ENCODE peak calls at places on chromosome 12, in five cellular contexts. H is astrocyte of the cerebellum; D is CD8-positive, alpha-beta T cell; R is fibroblast of the aortic adventitia; L is fibroblast of lung. Y is an unnamed sample.

GRCh38 chr12:68779280-68779679 is 28.7 kb upstream of the MDM2 start:
- DNase-seq in R (no peak), L (no peak), D (no peak), H (no peak), Y (no peak)

GRCh38 chr12:70609739-70610491 is 27.3 kb downstream of the PTPRB start:
- DNase-seq in H (no peak), R (peak; percentile 29), L (peak; percentile 42), D (no peak), Y (peak; percentile 38)

GRCh38 chr12:58030566-58031279 is 89.4 kb downstream of the ATP23 start:
- DNase-seq in H (no peak), D (no peak), R (peak; percentile 80), L (peak; percentile 82), Y (no peak)

GRCh38 chr12:52394836-52395405 is 9.5 kb upstream of the KRT84 start:
- DNase-seq in D (no peak), H (no peak), R (no peak), L (no peak), Y (no peak)

GRCh38 chr12:54195736-54196347 is 7.1 kb upstream of the SMUG1 start:
- DNase-seq in H (no peak), L (peak; percentile 76), R (peak; percentile 53), D (no peak), Y (peak; percentile 72)

GRCh38 chr12:68805592-68806120 is 2.3 kb upstream of the MDM2 start:
- DNase-seq in L (peak; percentile 61), H (no peak), R (no peak), D (no peak), Y (no peak)

GRCh38 chr12:124556896-124557501 is 10.4 kb downstream of the NCOR2 start:
- DNase-seq in D (no peak), H (no peak), R (no peak), L (no peak), Y (no peak)

GRCh38 chr12:78683031-78683430 is 181.5 kb upstream of the SYT1 start:
- DNase-seq in L (peak; percentile 64), D (no peak), R (peak; percentile 76), H (no peak), Y (peak; percentile 26)

GRCh38 chr12:101747695-101748094 is 8.4 kb upstream of the SYCP3 start:
- DNase-seq in R (no peak), H (no peak), L (no peak), D (no peak), Y (no peak)

GRCh38 chr12:27521066-27521465 is 2.9 kb upstream of the PPFIBP1 start:
- DNase-seq in L (peak; percentile 78), D (no peak), R (peak; percentile 95), H (no peak), Y (peak; percentile 94)

GRCh38 chr12:56256326-56256960 is 1.7 kb downstream of the ANKRD52 start:
- DNase-seq in L (peak; percentile 59), R (peak; percentile 78), D (no peak), H (no peak), Y (peak; percentile 33)

GRCh38 chr12:15842106-15842505 is 40.1 kb upstream of the STRAP start:
- DNase-seq in H (peak; percentile 34), R (peak; percentile 91), L (peak; percentile 92), D (no peak), Y (peak; percentile 85)

GRCh38 chr12:53044052-53044581 is 5.7 kb upstream of the TNS2 start:
- DNase-seq in D (no peak), L (no peak), R (no peak), H (no peak), Y (no peak)

GRCh38 chr12:122997343-122998250 is 17.1 kb downstream of the ARL6IP4 start:
- DNase-seq in H (no peak), R (no peak), D (no peak), L (no peak), Y (no peak)

GRCh38 chr12:65282840-65283239 is 4.4 kb downstream of the MSRB3 start:
- DNase-seq in H (no peak), R (no peak), L (no peak), D (no peak), Y (no peak)

GRCh38 chr12:24814379-24815086 is 134.4 kb downstream of the BCAT1 start:
- DNase-seq in L (no peak), H (no peak), D (no peak), R (no peak), Y (no peak)

GRCh38 chr12:51326762-51327439 is 2.9 kb upstream of the BIN2 start:
- DNase-seq in D (no peak), H (no peak), R (peak; percentile 93), L (peak; percentile 78), Y (peak; percentile 92)

GRCh38 chr12:124771462-124772361 is 92.0 kb downstream of the SCARB1 start:
- DNase-seq in H (no peak), R (peak; percentile 74), D (peak; percentile 76), L (peak; percentile 51), Y (peak; percentile 74)

GRCh38 chr12:67650127-67650495 is 1.6 kb downstream of the DYRK2 start:
- DNase-seq in D (no peak), L (no peak), R (no peak), H (no peak), Y (no peak)

GRCh38 chr12:49357099-49357678 is 10.1 kb upstream of the SPATS2 start:
- DNase-seq in D (no peak), L (peak; percentile 51), R (peak; percentile 87), H (no peak), Y (peak; percentile 85)

GRCh38 chr12:112813836-112814235 is 22.3 kb downstream of the RPH3A start:
- DNase-seq in R (no peak), H (no peak), D (no peak), L (no peak), Y (no peak)

DNA sequence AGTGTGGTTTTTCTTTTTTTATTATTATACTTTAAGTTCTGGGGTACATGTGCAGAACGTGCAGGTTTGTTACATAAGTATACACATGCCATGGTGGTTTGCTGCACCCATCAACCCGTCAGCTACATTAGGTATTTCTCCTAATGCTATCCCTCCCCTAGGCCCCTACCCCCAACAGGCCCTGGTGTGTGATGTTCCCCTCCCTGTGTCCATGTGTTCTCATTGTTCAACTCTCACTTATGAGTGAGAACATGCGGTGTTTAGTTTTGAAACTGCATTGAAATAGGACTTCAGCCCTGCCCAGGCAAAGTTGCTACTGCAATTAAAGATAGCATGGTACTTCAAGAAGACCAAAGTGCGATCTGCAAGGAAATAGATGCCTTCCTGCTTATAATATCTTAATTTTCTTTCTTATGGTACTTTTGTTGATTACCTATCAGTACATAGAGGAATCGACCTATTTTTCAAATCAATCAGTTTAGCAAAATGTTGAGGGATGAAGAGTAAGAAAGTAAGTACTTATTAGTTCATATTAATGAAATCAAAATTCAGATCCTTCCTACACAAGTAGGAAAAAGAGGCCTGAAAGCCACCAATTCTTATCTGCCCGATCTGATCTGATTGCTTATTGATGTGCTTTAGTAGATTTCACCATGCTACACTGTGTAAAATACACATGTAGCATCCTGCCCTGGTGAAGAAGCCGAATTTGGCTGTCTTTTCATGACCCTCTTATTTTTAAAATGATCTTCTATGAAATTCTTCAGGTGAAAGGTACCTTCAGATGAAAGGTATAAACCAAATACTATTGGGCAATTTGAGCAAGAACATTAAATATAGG is 1.6 kb downstream of the LTA4H start:
- DNase-seq in H (no peak), R (no peak), L (no peak), D (no peak), Y (no peak)
- H3K4me3 ChIP-seq in H (peak overlapping the region; percentile 89), R (peak overlapping the region; percentile 82), L (peak overlapping the region; percentile 92), D (peak overlapping the region; percentile 65), Y (peak overlapping the region; percentile 84)

GRCh38 chr12:106583578-106584103 is 837 bp downstream of the RFX4 start:
- DNase-seq in L (no peak), H (no peak), R (peak; percentile 11), D (no peak), Y (peak; percentile 22)

GRCh38 chr12:106581543-106582263 is 1.1 kb upstream of the RFX4 start:
- DNase-seq in R (no peak), L (no peak), D (no peak), H (no peak), Y (peak; percentile 25)

GRCh38 chr12:106582661-106583577 is at the start of gene RFX4:
- DNase-seq in H (no peak), R (no peak), D (no peak), L (no peak), Y (no peak)

GRCh38 chr12:106580671-106581508 is 1.9 kb upstream of the RFX4 start:
- DNase-seq in H (no peak), R (no peak), D (no peak), L (no peak), Y (no peak)

GRCh38 chr12:106582264-106582591 is 576 bp upstream of the RFX4 start:
- DNase-seq in R (no peak), D (no peak), L (no peak), H (no peak), Y (no peak)
- H3K4me3 ChIP-seq in R (no peak overlapping the region), D (no peak overlapping the region), L (no peak overlapping the region), H (no peak overlapping the region), Y (no peak overlapping the region)

DNA sequence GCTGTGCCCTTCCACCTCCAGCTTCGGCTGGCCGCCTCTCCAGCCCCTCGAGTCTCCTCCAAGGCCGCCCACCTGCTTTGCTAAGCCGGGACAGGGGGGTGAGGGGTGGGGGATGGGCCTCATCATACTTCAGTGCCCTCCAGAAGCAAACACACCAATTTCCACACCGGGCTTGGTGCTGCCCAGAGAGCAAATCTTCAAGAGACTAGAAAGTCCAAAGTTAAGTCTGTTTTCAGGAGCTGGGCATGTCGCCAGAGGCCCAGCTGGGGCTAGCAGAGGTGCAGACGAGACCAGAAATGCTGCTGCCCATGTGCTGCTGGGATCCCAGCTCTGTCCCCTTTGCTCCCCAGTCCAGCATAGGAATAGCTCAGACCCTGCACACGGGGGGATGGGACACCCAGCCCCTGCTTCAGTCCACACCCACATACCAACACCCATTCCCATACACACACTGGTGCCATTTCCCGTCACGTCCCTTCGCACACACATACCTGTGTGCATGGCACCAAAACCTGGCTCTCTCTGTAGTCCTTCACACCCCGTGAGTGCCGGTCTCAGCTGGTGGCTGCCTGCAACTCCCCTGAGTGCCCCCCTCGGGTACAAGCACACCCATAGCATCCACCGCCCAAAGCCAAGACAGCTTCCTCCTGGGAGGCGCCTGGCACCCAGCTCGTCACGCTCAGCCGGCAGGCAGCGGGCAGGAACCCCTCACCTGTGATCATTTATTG is 994 bp downstream of the SLC6A12 start:
- DNase-seq in D (no peak), R (peak; percentile 5), H (no peak), L (no peak), Y (no peak)
- H3K4me3 ChIP-seq in D (no peak overlapping the region), R (no peak overlapping the region), H (no peak overlapping the region), L (no peak overlapping the region), Y (no peak overlapping the region)

GRCh38 chr12:5051913-5052312 is 8.2 kb downstream of the KCNA5 start:
- DNase-seq in D (no peak), H (no peak), R (no peak), L (no peak), Y (no peak)
- H3K4me3 ChIP-seq in D (no peak overlapping the region), H (no peak overlapping the region), R (no peak overlapping the region), L (no peak overlapping the region), Y (no peak overlapping the region)

DNA sequence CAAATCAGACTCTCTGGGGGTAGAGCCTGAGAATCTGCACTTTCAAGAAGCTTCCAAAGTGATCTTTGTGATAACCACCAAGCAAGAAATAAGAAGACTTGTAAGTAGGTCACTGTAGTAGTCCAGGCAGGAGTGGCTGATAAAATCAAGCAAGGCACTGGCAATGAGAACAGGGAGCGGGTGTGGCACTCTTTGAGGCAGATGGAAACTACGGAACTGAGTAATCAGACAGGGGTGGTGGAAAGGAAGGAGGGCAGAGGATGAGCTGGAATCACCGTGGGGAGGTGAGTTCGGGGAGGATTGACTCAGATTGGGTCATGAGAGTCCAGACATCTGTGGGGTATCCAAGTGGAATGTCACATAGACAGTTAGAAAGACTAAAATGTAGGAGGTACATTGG is 44.4 kb upstream of the PLXNC1 start:
- DNase-seq in D (no peak), R (no peak), H (no peak), L (no peak), Y (no peak)
- H3K4me3 ChIP-seq in D (no peak overlapping the region), R (no peak overlapping the region), H (no peak overlapping the region), L (no peak overlapping the region), Y (no peak overlapping the region)

GRCh38 chr12:110345176-110345651 is 58.3 kb downstream of the ANAPC7 start:
- DNase-seq in H (no peak), D (no peak), R (no peak), L (no peak), Y (no peak)
- H3K4me3 ChIP-seq in H (no peak overlapping the region), D (no peak overlapping the region), R (no peak overlapping the region), L (no peak overlapping the region), Y (no peak overlapping the region)

Y was measured in fibroblast of pulmonary artery.